ENCODE peak calls at places on chromosome 4, in nine cellular contexts. Y is upper lobe of right lung, N is neural progenitor cell, Z is SK-N-SH, V is body of pancreas, O is HCT116, B is fibroblast of lung, M is IMR-90, S is mesendoderm. C is an unnamed sample. For H3K4me1, the result is how much of the 10 kb centered on the place peaks cover.

GRCh38 chr4:55947912-55948725 is 626 bp upstream of the CEP135 start:
- DNase-seq in B (peak), V (no peak), N (no peak), Y (no peak), Z (peak), O (peak), S (peak), M (peak), C (no peak)

GRCh38 chr4:16066586-16067128 is 17.2 kb downstream of the PROM1 start:
- DNase-seq in Y (no peak), S (no peak), N (no peak), O (no peak), Z (no peak), B (no peak), V (no peak), M (no peak), C (no peak)

GRCh38 chr4:136319789-136320470 is 1212.4 kb downstream of the PCDH18 start:
- DNase-seq in S (peak), V (no peak), M (peak), B (peak), N (no peak), Z (no peak), Y (no peak), O (peak), C (no peak)

GRCh38 chr4:128225148-128225547 is 62.5 kb downstream of the PGRMC2 start:
- DNase-seq in M (peak), Y (no peak), B (peak), V (no peak), N (no peak), O (no peak), S (no peak), Z (no peak), C (no peak)

GRCh38 chr4:25128671-25129070 is 31.6 kb downstream of the SEPSECS start:
- DNase-seq in M (no peak), N (no peak), V (no peak), S (peak), Y (no peak), O (no peak), Z (no peak), B (peak), C (no peak)

GRCh38 chr4:128782875-128783614 is 26.5 kb upstream of the JADE1 start:
- DNase-seq in S (no peak), Z (no peak), V (no peak), N (no peak), O (no peak), M (peak), Y (no peak), B (peak), C (no peak)

GRCh38 chr4:89009107-89009506 is 47.9 kb downstream of the FAM13A start:
- DNase-seq in M (no peak), V (no peak), O (no peak), B (no peak), Z (no peak), S (no peak), N (no peak), Y (no peak), C (no peak)

GRCh38 chr4:182680196-182680771 is 236.9 kb downstream of the DCTD start:
- DNase-seq in V (no peak), N (peak), Z (no peak), M (no peak), O (no peak), Y (no peak), B (peak), S (no peak), C (peak)

GRCh38 chr4:42736538-42736937 is 79.6 kb upstream of the ATP8A1 start:
- DNase-seq in Z (no peak), S (no peak), V (no peak), O (no peak), B (no peak), N (no peak), M (no peak), Y (no peak), C (no peak)

GRCh38 chr4:15004701-15005301 is 2.5 kb downstream of the CPEB2 start:
- DNase-seq in B (peak), Z (peak), Y (peak), M (peak), O (no peak), S (peak), V (peak), N (peak), C (peak)

GRCh38 chr4:8725071-8725841 is 132.7 kb downstream of the CPZ start:
- DNase-seq in N (no peak), B (no peak), Z (peak), S (peak), M (no peak), Y (peak), O (no peak), V (peak), C (no peak)

GRCh38 chr4:85842540-85842939 is 367.6 kb downstream of the ARHGAP24 start:
- DNase-seq in N (no peak), V (peak), S (no peak), M (peak), Y (no peak), O (no peak), B (peak), Z (no peak), C (no peak)

GRCh38 chr4:89071311-89071710 is 14.3 kb upstream of the FAM13A start:
- DNase-seq in B (no peak), O (no peak), N (no peak), S (no peak), Z (no peak), V (no peak), Y (no peak), M (no peak), C (no peak)

DNA sequence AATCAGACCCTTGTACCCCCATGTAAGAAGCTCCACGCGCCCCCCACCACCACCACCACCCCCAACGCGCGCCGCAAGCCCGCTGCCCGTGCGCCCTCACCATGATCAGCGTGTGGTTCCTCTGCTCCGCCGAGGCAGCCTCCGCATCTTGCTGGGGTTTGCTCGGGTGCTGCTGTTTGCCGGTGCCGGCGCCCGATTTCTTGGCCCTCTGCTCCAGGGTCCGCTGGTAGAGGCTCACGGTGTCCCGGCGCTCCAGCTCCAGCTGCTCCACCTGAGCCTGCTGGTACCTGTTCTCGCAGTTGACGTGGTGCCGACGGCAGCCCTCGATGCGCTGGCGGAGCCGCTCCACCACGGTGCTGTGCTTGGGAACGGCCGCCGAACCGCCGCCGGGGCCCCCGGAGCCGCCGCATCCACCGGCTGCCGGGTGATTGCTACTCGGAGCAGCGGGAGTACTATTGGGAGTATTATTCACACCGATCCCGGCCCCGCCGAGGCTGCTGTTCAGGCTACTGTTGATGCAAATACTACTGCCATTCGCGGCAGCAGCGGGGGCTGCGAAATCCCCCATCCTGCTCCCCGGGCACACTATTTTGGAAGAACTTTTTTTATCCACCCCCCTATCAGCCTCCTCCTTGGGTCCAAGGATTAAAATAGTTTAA is 1.1 kb downstream of the MAML3 start:
- DNase-seq in O (no peak), N (peak), V (peak), Z (peak), S (peak), B (peak), M (peak), Y (peak), C (peak)
- H3K27ac ChIP-seq in O (peak), N (no peak), V (peak), Z (peak), S (peak), B (peak), M (peak), Y (peak), C (peak)

DNA sequence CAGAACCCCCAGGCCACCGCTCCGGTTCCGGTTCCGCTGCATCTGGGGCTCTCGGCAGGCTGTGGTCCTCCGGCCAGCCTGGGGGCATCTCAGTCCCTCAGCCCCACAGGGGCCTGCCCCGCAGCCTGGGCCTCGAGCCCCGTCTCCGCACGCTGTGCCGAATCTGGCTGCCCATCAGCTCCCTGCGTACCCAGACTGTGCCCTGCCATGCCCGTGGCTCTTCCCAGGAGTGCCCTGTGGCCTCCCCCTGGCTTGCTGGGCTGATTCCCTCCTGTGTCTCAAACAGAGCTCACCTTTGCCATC is 830 bp upstream of the MSANTD1 start:
- DNase-seq in M (no peak), S (no peak), V (no peak), B (no peak), Z (no peak), O (no peak), Y (no peak), N (no peak), C (no peak)
- H3K4me1 ChIP-seq in M (under half), S (under half), V (under half), B (under half), Z (under half), O (under half), Y (under half), N (under half), C (under half)

GRCh38 chr4:38310446-38311043 is 350.3 kb downstream of the PTTG2 start:
- DNase-seq in B (peak), S (peak), O (no peak), V (no peak), N (no peak), Y (no peak), Z (no peak), M (no peak), C (no peak)
- H3K27ac ChIP-seq in B (no peak), S (no peak), O (no peak), V (no peak), N (no peak), Y (no peak), Z (no peak), M (no peak), C (no peak)

GRCh38 chr4:106263594-106264330 is 52.2 kb downstream of the TBCK start:
- DNase-seq in N (no peak), S (no peak), Y (no peak), M (no peak), V (no peak), O (no peak), B (no peak), Z (no peak), C (no peak)
- H3K4me1 ChIP-seq in N (under half), S (under half), Y (under half), M (under half), V (under half), O (under half), B (under half), Z (under half), C (under half)

DNA sequence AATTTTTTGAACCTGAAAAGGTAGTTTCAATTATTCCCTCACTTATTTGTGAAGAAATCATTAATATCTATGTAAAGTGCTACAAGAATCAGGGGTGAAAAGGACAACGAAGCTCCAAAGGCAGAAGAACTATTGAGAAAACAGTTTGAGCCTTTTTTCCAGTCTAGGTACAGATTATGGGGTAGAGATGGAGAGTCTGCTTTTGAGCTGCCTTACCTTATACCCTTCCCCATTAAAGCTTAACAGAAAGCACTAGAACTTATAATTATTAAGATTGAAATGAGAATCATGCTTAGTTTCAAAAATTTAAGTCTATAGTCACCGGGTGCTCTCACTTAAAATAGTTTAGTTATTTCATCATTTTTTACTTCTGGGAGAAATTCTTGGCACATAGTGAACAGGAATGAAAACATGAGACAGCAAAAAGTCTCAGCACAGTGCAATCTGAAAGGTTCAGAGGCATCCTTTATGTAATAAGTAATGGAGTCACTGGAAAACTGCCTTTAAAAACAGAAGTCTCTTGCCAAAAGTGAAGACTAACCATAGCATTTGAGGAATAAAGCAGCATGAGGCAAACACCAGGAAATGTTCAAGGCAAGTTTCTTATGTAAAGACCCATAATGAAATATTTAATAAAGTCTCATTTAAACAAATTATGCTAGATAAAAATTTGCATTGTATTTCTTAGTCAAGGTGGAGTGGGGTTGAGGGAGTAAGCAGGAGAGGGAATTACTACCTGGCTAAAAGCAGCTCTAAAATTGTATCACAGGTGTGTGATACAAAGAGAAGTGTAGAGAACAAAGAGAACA is 5.1 kb upstream of the DCLK2 start:
- DNase-seq in M (peak), Y (no peak), Z (no peak), O (no peak), S (no peak), N (no peak), V (no peak), B (peak), C (no peak)
- H3K27ac ChIP-seq in M (peak), Y (no peak), Z (peak), O (no peak), S (no peak), N (no peak), V (no peak), B (no peak), C (no peak)

GRCh38 chr4:159401791-159402380 is 299.0 kb downstream of the RAPGEF2 start:
- DNase-seq in N (peak), B (peak), S (peak), O (no peak), M (peak), V (no peak), Z (no peak), Y (no peak), C (no peak)
- H3K4me1 ChIP-seq in N (under half), B (under half), S (under half), O (under half), M (under half), V (under half), Z (under half), Y (under half), C (under half)

GRCh38 chr4:187183826-187184225 is 460.2 kb upstream of the FAT1 start:
- DNase-seq in N (no peak), O (no peak), S (no peak), V (no peak), M (no peak), Y (no peak), B (peak), Z (no peak), C (no peak)
- H3K27ac ChIP-seq in N (peak), O (no peak), S (no peak), V (no peak), M (no peak), Y (no peak), B (no peak), Z (no peak), C (no peak)

GRCh38 chr4:77154761-77155499 is 2.1 kb upstream of the CCNG2 start:
- DNase-seq in V (no peak), N (no peak), B (no peak), Y (no peak), M (no peak), S (no peak), Z (no peak), O (no peak), C (no peak)

GRCh38 chr4:77153016-77153415 is 4.0 kb upstream of the CCNG2 start:
- DNase-seq in O (no peak), B (no peak), S (no peak), M (no peak), Z (no peak), N (no peak), V (no peak), Y (no peak), C (no peak)

GRCh38 chr4:77154074-77154473 is 2.9 kb upstream of the CCNG2 start:
- DNase-seq in V (no peak), O (no peak), B (no peak), M (no peak), Z (no peak), S (no peak), Y (no peak), N (no peak), C (no peak)

GRCh38 chr4:77151246-77151645 is 5.8 kb upstream of the CCNG2 start:
- DNase-seq in M (no peak), N (no peak), S (no peak), O (no peak), Z (no peak), Y (no peak), V (no peak), B (no peak), C (no peak)

DNA sequence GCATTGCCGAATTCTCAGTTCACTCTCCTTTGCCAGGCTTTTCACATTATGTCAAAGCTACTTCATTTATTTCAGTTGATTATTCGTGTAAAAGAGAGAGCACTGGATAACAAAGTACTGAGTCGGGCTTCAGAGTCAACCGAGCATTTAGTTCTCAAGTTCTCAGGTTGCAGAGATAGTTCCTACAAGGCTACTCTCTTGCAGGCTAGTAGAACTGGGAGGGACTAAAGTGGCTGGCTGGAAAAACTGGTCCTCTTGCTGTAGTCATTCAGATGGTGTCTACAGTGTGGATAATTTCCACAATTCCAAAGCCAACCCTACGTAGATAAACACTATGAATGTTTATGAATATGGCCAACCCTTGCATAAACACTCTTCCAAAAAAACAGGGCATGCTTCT is 4.6 kb upstream of the CCNG2 start:
- DNase-seq in B (no peak), Z (no peak), M (peak), N (peak), O (no peak), Y (no peak), S (peak), V (peak), C (no peak)
- H3K4me1 ChIP-seq in B (under half), Z (under half), M (under half), N (under half), O (under half), Y (under half), S (under half), V (under half), C (under half)

GRCh38 chr4:121191351-121191750 is 27.2 kb upstream of the TNIP3 start:
- DNase-seq in M (no peak), Z (no peak), N (no peak), S (no peak), B (no peak), O (no peak), Y (no peak), V (no peak), C (no peak)
- H3K27ac ChIP-seq in M (no peak), Z (no peak), N (no peak), S (no peak), B (no peak), O (no peak), Y (no peak), V (no peak), C (no peak)

DNA sequence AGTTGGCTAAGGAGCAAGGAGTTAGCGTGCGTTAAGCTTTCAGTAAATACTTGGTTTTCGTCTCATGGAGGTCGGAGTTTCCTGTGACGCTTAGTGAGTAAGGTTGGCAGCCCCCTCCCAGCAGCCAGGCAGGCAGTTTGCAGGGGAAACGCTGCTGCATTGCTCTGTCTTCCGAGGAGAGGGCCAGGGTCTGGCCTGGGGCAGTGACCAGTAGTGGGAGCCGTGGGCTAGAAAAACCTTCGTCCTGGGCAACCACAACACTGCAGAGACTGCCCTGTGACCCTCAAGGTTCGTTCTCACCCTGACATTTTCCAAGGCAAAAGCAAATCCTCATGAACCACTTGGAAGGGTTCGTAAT is 432 bp downstream of the TMEM175 start:
- DNase-seq in Y (no peak), S (no peak), O (no peak), Z (peak), N (peak), B (no peak), V (no peak), M (peak), C (no peak)
- H3K4me1 ChIP-seq in Y (under half), S (under half), O (under half), Z (under half), N (under half), B (under half), V (under half), M (under half), C (half or more)